ENCODE peak calls at places on chromosomes 5 and 9, in four cellular contexts. One of them, this sample, is unnamed.
A peak's percentile ranks its signal among the peaks of the same experiment; 100 is the strongest.

GRCh38 chr5:5339257-5339656 is 83.2 kb upstream of the ICE1 start:
- DNase-seq in SK-N-SH: no peak
- DNase-seq in GM23248: no peak
- DNase-seq in neural progenitor cell: no peak
- DNase-seq in this sample: no peak

GRCh38 chr5:131635755-131636479 is 888 bp upstream of the RAPGEF6 start:
- DNase-seq in SK-N-SH: peak; percentile 20
- DNase-seq in neural progenitor cell: no peak
- DNase-seq in GM23248: peak; percentile 41
- DNase-seq in this sample: peak; percentile 32

GRCh38 chr5:34915856-34916192 is 313 bp downstream of the BRIX1 start:
- DNase-seq in GM23248: peak; percentile 50
- DNase-seq in SK-N-SH: no peak
- DNase-seq in neural progenitor cell: no peak
- DNase-seq in this sample: no peak

GRCh38 chr5:61332891-61333350 is 863 bp downstream of the ZSWIM6 start:
- DNase-seq in GM23248: peak; percentile 91
- DNase-seq in neural progenitor cell: peak; percentile 55
- DNase-seq in SK-N-SH: peak; percentile 76
- DNase-seq in this sample: no peak

GRCh38 chr5:131536211-131536826 is 98.7 kb downstream of the RAPGEF6 start:
- DNase-seq in neural progenitor cell: no peak
- DNase-seq in GM23248: peak; percentile 18
- DNase-seq in SK-N-SH: no peak
- DNase-seq in this sample: peak; percentile 52

GRCh38 chr9:126838055-126838811 is 22.2 kb upstream of the ZBTB34 start:
- DNase-seq in GM23248: no peak
- DNase-seq in SK-N-SH: no peak
- DNase-seq in neural progenitor cell: no peak
- DNase-seq in this sample: no peak

GRCh38 chr5:54415896-54416640 is 39.4 kb upstream of the HSPB3 start:
- DNase-seq in neural progenitor cell: no peak
- DNase-seq in GM23248: peak; percentile 50
- DNase-seq in SK-N-SH: no peak
- DNase-seq in this sample: peak; percentile 42

GRCh38 chr9:107137495-107138202 is 145.4 kb upstream of the RAD23B start:
- DNase-seq in neural progenitor cell: peak; percentile 56
- DNase-seq in GM23248: peak; percentile 70
- DNase-seq in SK-N-SH: peak; percentile 45
- DNase-seq in this sample: no peak

GRCh38 chr5:24644757-24645156 is at the start of gene CDH10:
- DNase-seq in SK-N-SH: no peak
- DNase-seq in neural progenitor cell: peak; percentile 93
- DNase-seq in GM23248: peak; percentile 49
- DNase-seq in this sample: no peak

GRCh38 chr5:119417891-119418781 is 34.2 kb upstream of the HSD17B4 start:
- DNase-seq in SK-N-SH: no peak
- DNase-seq in neural progenitor cell: peak; percentile 27
- DNase-seq in GM23248: peak; percentile 46
- DNase-seq in this sample: no peak

GRCh38 chr9:87342743-87343142 is 154.9 kb upstream of the DAPK1 start:
- DNase-seq in GM23248: no peak
- DNase-seq in SK-N-SH: no peak
- DNase-seq in neural progenitor cell: no peak
- DNase-seq in this sample: no peak

GRCh38 chr5:96648598-96648997 is 13.6 kb upstream of the CAST start:
- DNase-seq in GM23248: peak; percentile 55
- DNase-seq in SK-N-SH: no peak
- DNase-seq in neural progenitor cell: no peak
- DNase-seq in this sample: no peak

DNA sequence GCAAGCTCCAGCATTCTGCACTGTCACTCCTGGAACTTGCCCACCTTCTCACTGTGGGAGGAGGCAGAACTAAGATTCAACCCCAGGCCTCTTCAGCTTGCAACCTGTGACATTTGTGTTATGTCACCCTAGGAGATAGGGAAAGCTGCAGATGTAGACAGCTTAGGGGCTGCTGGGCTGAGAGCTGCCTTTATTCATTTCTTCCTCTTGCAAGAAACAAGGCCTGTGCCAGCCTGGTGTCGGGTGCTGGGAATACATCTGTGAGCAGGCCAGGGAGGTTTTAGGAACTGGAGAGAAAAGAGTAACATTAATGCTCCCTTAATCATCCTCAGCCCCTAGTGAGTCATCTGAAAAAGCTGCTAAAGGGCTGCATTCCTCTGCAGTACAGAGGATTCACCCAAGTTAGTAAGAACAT is 101.8 kb downstream of the FGF18 start:
- DNase-seq in SK-N-SH: peak; percentile 35
- DNase-seq in neural progenitor cell: peak; percentile 30
- DNase-seq in GM23248: peak; percentile 97
- DNase-seq in this sample: no peak
- TF ChIP-seq EZH2phosphoT487 in SK-N-SH: no peak
- TF ChIP-seq EZH2phosphoT487 in neural progenitor cell: no peak
- TF ChIP-seq EZH2phosphoT487 in GM23248: no peak
- TF ChIP-seq EZH2phosphoT487 in this sample: no peak

GRCh38 chr9:136603216-136603615 is 57.4 kb upstream of the NOTCH1 start:
- DNase-seq in SK-N-SH: no peak
- DNase-seq in neural progenitor cell: no peak
- DNase-seq in GM23248: no peak
- DNase-seq in this sample: no peak
- H3K9ac ChIP-seq in SK-N-SH: no peak overlapping the region
- H3K9ac ChIP-seq in neural progenitor cell: no peak overlapping the region
- H3K9ac ChIP-seq in GM23248: no peak overlapping the region
- H3K9ac ChIP-seq in this sample: no peak overlapping the region

GRCh38 chr9:89742660-89743059 is 137.8 kb downstream of the GADD45G start:
- DNase-seq in SK-N-SH: no peak
- DNase-seq in GM23248: no peak
- DNase-seq in neural progenitor cell: no peak
- DNase-seq in this sample: no peak

GRCh38 chr9:89744730-89745129 is 139.9 kb downstream of the GADD45G start:
- DNase-seq in SK-N-SH: no peak
- DNase-seq in GM23248: no peak
- DNase-seq in neural progenitor cell: no peak
- DNase-seq in this sample: no peak

GRCh38 chr9:89743216-89743575 is 138.4 kb downstream of the GADD45G start:
- DNase-seq in neural progenitor cell: no peak
- DNase-seq in GM23248: no peak
- DNase-seq in SK-N-SH: no peak
- DNase-seq in this sample: peak; percentile 90

GRCh38 chr9:89744255-89744648 is 139.4 kb downstream of the GADD45G start:
- DNase-seq in neural progenitor cell: no peak
- DNase-seq in SK-N-SH: no peak
- DNase-seq in GM23248: no peak
- DNase-seq in this sample: no peak

DNA sequence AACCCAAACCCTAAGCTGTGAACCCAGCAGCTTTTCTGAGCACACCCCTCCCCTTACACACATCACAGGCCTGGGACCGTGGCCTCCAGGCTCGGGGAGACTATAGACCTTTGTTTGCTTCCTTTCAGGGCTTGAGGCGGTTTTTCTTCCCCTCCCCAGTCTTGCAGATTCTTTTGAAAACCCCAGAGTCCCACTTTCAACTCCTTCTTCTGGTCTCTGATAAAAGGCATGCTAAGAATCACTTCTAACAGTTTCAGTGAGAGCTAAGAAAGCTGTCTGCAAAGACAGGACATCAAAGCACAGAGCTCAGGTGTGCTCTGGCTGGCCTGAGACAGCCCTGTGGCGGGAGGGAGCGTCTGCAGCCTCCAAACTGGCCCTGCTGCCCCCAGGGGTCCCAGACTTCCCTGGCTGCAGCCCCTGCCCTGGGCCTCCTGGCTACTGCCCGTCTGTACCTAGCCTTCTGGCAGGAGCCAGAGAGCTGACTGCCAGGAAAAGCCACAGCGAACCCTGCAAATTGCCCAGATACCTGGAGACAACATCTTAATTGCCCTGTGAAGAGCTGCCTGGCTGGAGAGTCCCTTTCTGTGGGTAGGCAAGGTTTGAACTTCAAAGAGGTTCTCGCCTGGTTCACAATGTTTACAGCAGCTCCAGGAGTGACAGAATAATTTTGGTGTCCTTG is 138.9 kb downstream of the GADD45G start:
- DNase-seq in SK-N-SH: peak; percentile 55
- DNase-seq in neural progenitor cell: peak; percentile 50
- DNase-seq in GM23248: no peak
- DNase-seq in this sample: peak; percentile 91
- H3K4me1 ChIP-seq in SK-N-SH: no peaks in the 10 kb centered on the region
- H3K4me1 ChIP-seq in neural progenitor cell: peaks cover 10% of the 10 kb centered on the region
- H3K4me1 ChIP-seq in GM23248: no peaks in the 10 kb centered on the region
- H3K4me1 ChIP-seq in this sample: peaks cover 36% of the 10 kb centered on the region

DNA sequence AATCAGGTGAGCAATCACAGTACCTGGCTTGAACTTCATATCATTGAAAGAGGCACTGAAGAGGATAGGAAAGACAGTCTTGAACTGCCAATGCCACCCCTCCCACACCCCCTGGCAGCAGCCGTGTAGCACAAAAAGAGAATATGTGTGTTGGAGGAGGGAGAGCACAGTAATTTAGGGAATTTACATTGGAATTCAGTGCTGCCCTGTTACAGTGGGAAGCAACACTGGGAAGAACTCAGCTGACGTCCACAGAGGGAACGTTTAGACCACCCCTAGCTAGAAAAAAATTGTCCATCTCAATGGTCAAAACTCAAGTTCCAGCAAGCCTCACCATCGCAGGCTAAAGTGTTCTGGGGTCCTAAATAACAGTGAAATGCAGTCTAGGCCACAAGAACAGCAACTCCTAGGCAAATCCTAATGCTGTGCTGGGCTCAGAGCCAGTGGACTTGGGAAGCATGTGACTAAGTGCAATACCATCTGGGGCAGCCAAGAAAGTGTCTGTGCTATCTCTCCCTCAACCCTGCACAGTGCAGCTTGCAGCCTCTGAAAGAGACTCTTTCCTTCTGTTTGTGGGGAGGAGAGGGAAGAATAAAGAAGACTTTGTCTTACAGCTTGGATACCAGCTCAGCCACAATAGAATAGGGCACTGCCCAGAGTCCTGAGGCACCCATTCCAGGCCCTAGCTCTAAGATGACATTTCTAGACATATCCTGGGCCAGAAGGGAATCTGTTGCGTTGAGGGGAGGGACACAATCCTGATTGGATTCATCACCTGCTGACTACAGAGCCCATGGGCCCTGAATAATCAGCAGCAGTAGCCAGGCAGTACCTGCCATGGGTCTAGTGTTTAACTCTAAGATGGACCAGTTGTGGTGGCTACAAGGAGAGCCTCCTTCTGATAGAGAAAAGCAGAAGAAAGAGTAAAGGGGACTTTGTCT is 62.1 kb upstream of the VLDLR start:
- DNase-seq in neural progenitor cell: no peak
- DNase-seq in SK-N-SH: peak; percentile 10
- DNase-seq in GM23248: peak; percentile 94
- DNase-seq in this sample: no peak
- TF ChIP-seq EZH2phosphoT487 in neural progenitor cell: no peak
- TF ChIP-seq EZH2phosphoT487 in SK-N-SH: no peak
- TF ChIP-seq EZH2phosphoT487 in GM23248: no peak
- TF ChIP-seq EZH2phosphoT487 in this sample: no peak

DNA sequence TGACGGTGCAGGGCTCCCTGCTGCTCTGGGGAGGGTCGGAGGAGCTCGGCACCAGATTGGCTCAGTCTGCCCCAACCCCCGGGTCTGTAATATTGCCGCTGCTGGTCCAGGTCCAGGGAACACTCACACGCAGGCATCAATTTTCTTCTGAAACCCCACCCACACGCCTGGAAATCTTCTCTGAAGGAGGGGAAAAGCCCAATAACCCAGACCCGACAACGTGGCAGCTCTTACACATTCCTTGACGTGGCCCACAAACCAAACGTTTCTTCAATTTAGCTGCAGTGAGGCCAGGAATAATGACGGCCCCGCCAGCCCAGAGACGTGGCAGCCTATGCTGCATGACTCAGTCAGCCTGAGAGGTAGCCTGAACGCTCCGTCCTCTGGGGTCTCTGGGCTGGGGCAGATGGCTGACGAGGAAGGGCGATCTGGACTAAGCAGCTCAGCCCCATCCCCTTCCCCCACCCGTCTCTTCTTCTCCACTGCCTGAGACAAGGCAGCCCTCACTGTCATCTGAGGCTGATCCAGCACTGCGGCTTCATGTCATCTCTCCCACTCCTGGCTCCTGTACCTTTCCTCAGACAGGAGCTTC is 9.9 kb upstream of the SPARC start:
- DNase-seq in SK-N-SH: no peak
- DNase-seq in GM23248: peak; percentile 100
- DNase-seq in neural progenitor cell: peak; percentile 41
- DNase-seq in this sample: no peak
- H3K9ac ChIP-seq in SK-N-SH: peak overlapping the region; percentile 27
- H3K9ac ChIP-seq in GM23248: peak overlapping the region; percentile 98
- H3K9ac ChIP-seq in neural progenitor cell: no peak overlapping the region
- H3K9ac ChIP-seq in this sample: no peak overlapping the region